ENCODE peak calls at places on chromosomes 1 and 21, in nine cellular contexts. O, I, Y, W, U, F, H, X and Z are unnamed samples. For H3K4me1, the result is how much of the 10 kb centered on the place peaks cover.

GRCh38 chr1:23692308-23692871 is 784 bp downstream of the RPL11 start:
- DNase-seq in O (no peak), I (peak), Y (no peak), W (no peak), U (no peak), F (no peak), H (no peak), X (no peak), Z (no peak)

GRCh38 chr21:33380483-33380998 is 22.7 kb upstream of the IFNGR2 start:
- DNase-seq in O (peak), I (no peak), Y (peak), W (peak), U (peak), F (peak), H (peak), X (peak), Z (peak)

GRCh38 chr1:94769551-94769950 is 50.6 kb upstream of the SLC44A3 start:
- DNase-seq in O (no peak), I (no peak), Y (no peak), W (no peak), U (no peak), F (no peak), H (no peak), X (no peak), Z (no peak)

GRCh38 chr1:150537732-150538684 is 11.2 kb upstream of the ADAMTSL4 start:
- DNase-seq in O (no peak), I (peak), Y (no peak), W (peak), U (no peak), F (no peak), H (no peak), X (peak), Z (peak)

GRCh38 chr1:67570473-67571143 is 114.4 kb upstream of the GADD45A start:
- DNase-seq in O (no peak), I (no peak), Y (no peak), W (peak), U (peak), F (peak), H (no peak), X (no peak), Z (no peak)

GRCh38 chr1:201282931-201283829 is at the start of gene PKP1:
- DNase-seq in O (no peak), I (peak), Y (no peak), W (peak), U (no peak), F (no peak), H (no peak), X (no peak), Z (no peak)

GRCh38 chr1:150970818-150971582 is 3.6 kb downstream of the CERS2 start:
- DNase-seq in O (no peak), I (peak), Y (peak), W (no peak), U (no peak), F (no peak), H (no peak), X (peak), Z (no peak)

GRCh38 chr1:183416850-183417690 is 1.1 kb downstream of the NMNAT2 start:
- DNase-seq in O (no peak), I (peak), Y (peak), W (no peak), U (no peak), F (no peak), H (no peak), X (peak), Z (peak)

GRCh38 chr1:226309398-226310122 is 596 bp upstream of the LIN9 start:
- DNase-seq in O (peak), I (peak), Y (peak), W (peak), U (no peak), F (no peak), H (no peak), X (no peak), Z (no peak)

GRCh38 chr1:28437924-28438699 is 67.7 kb upstream of the RCC1 start:
- DNase-seq in O (no peak), I (peak), Y (peak), W (peak), U (peak), F (no peak), H (peak), X (peak), Z (peak)

GRCh38 chr21:18499761-18500376 is 96.3 kb upstream of the TMPRSS15 start:
- DNase-seq in O (peak), I (peak), Y (no peak), W (no peak), U (no peak), F (peak), H (no peak), X (no peak), Z (no peak)

GRCh38 chr1:167486090-167486824 is 32.1 kb downstream of the CD247 start:
- DNase-seq in O (no peak), I (no peak), Y (no peak), W (no peak), U (no peak), F (no peak), H (no peak), X (peak), Z (peak)

GRCh38 chr1:182195733-182196132 is 134.2 kb upstream of the ZNF648 start:
- DNase-seq in O (no peak), I (no peak), Y (no peak), W (no peak), U (no peak), F (no peak), H (no peak), X (no peak), Z (no peak)

GRCh38 chr1:23611601-23612327 is 52.5 kb upstream of the ID3 start:
- DNase-seq in O (peak), I (no peak), Y (no peak), W (no peak), U (no peak), F (no peak), H (no peak), X (no peak), Z (no peak)

GRCh38 chr1:234915923-234916675 is 212.5 kb downstream of the TOMM20 start:
- DNase-seq in O (no peak), I (no peak), Y (no peak), W (no peak), U (no peak), F (no peak), H (no peak), X (peak), Z (no peak)

GRCh38 chr1:226980122-226980551 is 40.0 kb downstream of the COQ8A start:
- DNase-seq in O (no peak), I (no peak), Y (no peak), W (no peak), U (no peak), F (no peak), H (no peak), X (no peak), Z (no peak)

GRCh38 chr1:212692774-212693644 is 6.6 kb downstream of the BATF3 start:
- DNase-seq in O (no peak), I (no peak), Y (no peak), W (peak), U (peak), F (no peak), H (no peak), X (no peak), Z (no peak)

GRCh38 chr1:2894381-2895041 is 93.0 kb upstream of the TTC34 start:
- DNase-seq in O (no peak), I (no peak), Y (no peak), W (no peak), U (no peak), F (no peak), H (no peak), X (no peak), Z (no peak)

GRCh38 chr1:230863449-230863848 is 4.9 kb downstream of the C1orf198 start:
- DNase-seq in O (no peak), I (no peak), Y (peak), W (no peak), U (no peak), F (no peak), H (no peak), X (no peak), Z (no peak)

GRCh38 chr1:19622204-19622603 is 21.9 kb upstream of the NBL1 start:
- DNase-seq in O (no peak), I (no peak), Y (no peak), W (peak), U (no peak), F (no peak), H (no peak), X (no peak), Z (no peak)

GRCh38 chr1:181608951-181609350 is 125.6 kb downstream of the CACNA1E start:
- DNase-seq in O (no peak), I (peak), Y (no peak), W (no peak), U (no peak), F (no peak), H (no peak), X (no peak), Z (no peak)

GRCh38 chr1:148353461-148354283 is 129.4 kb downstream of the PPIAL4G start:
- DNase-seq in O (no peak), I (peak), Y (no peak), W (peak), U (peak), F (peak), H (no peak), X (no peak), Z (no peak)

GRCh38 chr1:159924025-159924790 is 1.1 kb downstream of the TAGLN2 start:
- DNase-seq in O (peak), I (no peak), Y (peak), W (peak), U (no peak), F (peak), H (peak), X (peak), Z (peak)

GRCh38 chr1:159924791-159925712 is at the start of gene TAGLN2:
- DNase-seq in O (peak), I (peak), Y (peak), W (peak), U (peak), F (peak), H (peak), X (peak), Z (peak)

GRCh38 chr1:159927211-159927886 is 2.0 kb upstream of the TAGLN2 start:
- DNase-seq in O (no peak), I (no peak), Y (no peak), W (no peak), U (no peak), F (no peak), H (no peak), X (no peak), Z (no peak)

GRCh38 chr1:159927887-159928431 is 2.7 kb upstream of the TAGLN2 start:
- DNase-seq in O (no peak), I (no peak), Y (no peak), W (no peak), U (no peak), F (no peak), H (no peak), X (no peak), Z (no peak)

GRCh38 chr1:159925713-159926066 is 383 bp upstream of the TAGLN2 start:
- DNase-seq in O (no peak), I (no peak), Y (no peak), W (peak), U (peak), F (peak), H (no peak), X (no peak), Z (peak)
- H3K27ac ChIP-seq in O (no peak), I (no peak), Y (peak), W (peak), U (peak), F (peak), H (peak), X (peak), Z (peak)

GRCh38 chr1:27144349-27144748 is 10.6 kb downstream of the SLC9A1 start:
- DNase-seq in O (no peak), I (no peak), Y (no peak), W (peak), U (no peak), F (no peak), H (no peak), X (no peak), Z (no peak)
- H3K4me1 ChIP-seq in O (half or more), I (under half), Y (under half), W (half or more), U (half or more), F (under half), H (half or more), X (under half), Z (under half)

GRCh38 chr1:53738205-53739108 is 507 bp downstream of the GLIS1 start:
- DNase-seq in O (no peak), I (peak), Y (no peak), W (no peak), U (no peak), F (no peak), H (no peak), X (no peak), Z (no peak)
- H3K27ac ChIP-seq in O (no peak), I (no peak), Y (no peak), W (no peak), U (no peak), F (no peak), H (no peak), X (no peak), Z (no peak)

GRCh38 chr1:4055677-4055967 is 155.6 kb upstream of the C1orf174 start:
- DNase-seq in O (no peak), I (no peak), Y (no peak), W (no peak), U (no peak), F (no peak), H (no peak), X (no peak), Z (no peak)
- H3K4me1 ChIP-seq in O (under half), I (under half), Y (under half), W (under half), U (under half), F (under half), H (under half), X (under half), Z (under half)

GRCh38 chr1:145785481-145785880 is 38.4 kb downstream of the RNF115 start:
- DNase-seq in O (no peak), I (no peak), Y (no peak), W (peak), U (no peak), F (no peak), H (no peak), X (no peak), Z (no peak)
- H3K27ac ChIP-seq in O (no peak), I (no peak), Y (no peak), W (no peak), U (peak), F (no peak), H (peak), X (peak), Z (peak)

GRCh38 chr1:100430368-100430767 is 78.1 kb downstream of the CDC14A start:
- DNase-seq in O (no peak), I (no peak), Y (no peak), W (no peak), U (no peak), F (no peak), H (no peak), X (no peak), Z (no peak)

GRCh38 chr1:100433563-100433962 is 81.3 kb downstream of the CDC14A start:
- DNase-seq in O (no peak), I (no peak), Y (no peak), W (no peak), U (no peak), F (no peak), H (no peak), X (no peak), Z (no peak)

GRCh38 chr1:100423832-100424337 is 71.6 kb downstream of the CDC14A start:
- DNase-seq in O (peak), I (peak), Y (no peak), W (no peak), U (no peak), F (no peak), H (no peak), X (no peak), Z (no peak)

GRCh38 chr1:100428160-100428559 is 75.9 kb downstream of the CDC14A start:
- DNase-seq in O (no peak), I (no peak), Y (no peak), W (no peak), U (no peak), F (no peak), H (no peak), X (no peak), Z (no peak)
- H3K4me1 ChIP-seq in O (under half), I (under half), Y (under half), W (under half), U (under half), F (under half), H (under half), X (under half), Z (under half)

DNA sequence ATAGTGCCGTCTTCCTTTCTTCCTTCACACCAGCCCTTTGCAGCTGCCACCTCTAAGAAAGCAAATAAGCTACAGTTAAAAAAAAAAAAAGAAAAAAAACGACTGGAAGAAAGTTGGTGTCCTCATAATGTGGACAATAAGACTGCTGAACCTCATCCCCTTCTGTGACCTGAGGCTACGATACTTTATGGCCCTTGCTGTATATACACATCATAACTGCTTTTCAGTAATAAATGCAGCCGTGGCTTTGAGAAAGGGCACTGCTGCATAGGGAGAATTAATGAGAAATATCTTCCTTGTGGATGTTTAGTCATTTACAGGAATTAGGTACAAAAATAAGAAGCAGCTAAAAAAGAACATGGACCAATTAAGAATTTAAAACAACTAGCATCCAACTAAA is 333.8 kb upstream of the ADGRL2 start:
- DNase-seq in O (no peak), I (no peak), Y (no peak), W (no peak), U (no peak), F (no peak), H (no peak), X (no peak), Z (no peak)
- H3K27ac ChIP-seq in O (no peak), I (peak), Y (no peak), W (no peak), U (no peak), F (no peak), H (no peak), X (no peak), Z (no peak)